ENCODE peak calls at places on chromosome 6, in six cellular contexts. One of them, this sample, is unnamed.
A peak's percentile ranks its signal among the peaks of the same experiment; 100 is the strongest.

GRCh38 chr6:38498085-38498484 is 141.6 kb downstream of the BTBD9 start:
- DNase-seq in amniotic epithelial cell: peak; percentile 44
- DNase-seq in stimulated activated naive CD8-positive, alpha-beta T cell treated with anti-CD3 and anti-CD28 coated beads, Interleukin-15, amount 100 ng/mL, for 72 hours: no peak
- DNase-seq in right lobe of liver: no peak
- DNase-seq in nephron progenitor cell: no peak
- DNase-seq in GM13977: no peak
- DNase-seq in this sample: no peak

GRCh38 chr6:117906905-117907599 is at the start of gene SLC35F1:
- DNase-seq in amniotic epithelial cell: peak; percentile 13
- DNase-seq in stimulated activated naive CD8-positive, alpha-beta T cell treated with anti-CD3 and anti-CD28 coated beads, Interleukin-15, amount 100 ng/mL, for 72 hours: peak; percentile 40
- DNase-seq in right lobe of liver: peak; percentile 38
- DNase-seq in nephron progenitor cell: peak; percentile 85
- DNase-seq in GM13977: peak; percentile 71
- DNase-seq in this sample: peak; percentile 35

GRCh38 chr6:69610073-69610472 is 186.7 kb downstream of the LMBRD1 start:
- DNase-seq in amniotic epithelial cell: no peak
- DNase-seq in stimulated activated naive CD8-positive, alpha-beta T cell treated with anti-CD3 and anti-CD28 coated beads, Interleukin-15, amount 100 ng/mL, for 72 hours: no peak
- DNase-seq in right lobe of liver: no peak
- DNase-seq in nephron progenitor cell: no peak
- DNase-seq in GM13977: no peak
- DNase-seq in this sample: no peak

GRCh38 chr6:4809999-4810918 is 34.1 kb downstream of the CDYL start:
- DNase-seq in amniotic epithelial cell: peak; percentile 51
- DNase-seq in stimulated activated naive CD8-positive, alpha-beta T cell treated with anti-CD3 and anti-CD28 coated beads, Interleukin-15, amount 100 ng/mL, for 72 hours: no peak
- DNase-seq in right lobe of liver: no peak
- DNase-seq in nephron progenitor cell: no peak
- DNase-seq in GM13977: no peak
- DNase-seq in this sample: peak; percentile 59

GRCh38 chr6:7769702-7770101 is 43.8 kb downstream of the BMP6 start:
- DNase-seq in amniotic epithelial cell: peak; percentile 52
- DNase-seq in stimulated activated naive CD8-positive, alpha-beta T cell treated with anti-CD3 and anti-CD28 coated beads, Interleukin-15, amount 100 ng/mL, for 72 hours: no peak
- DNase-seq in right lobe of liver: no peak
- DNase-seq in nephron progenitor cell: no peak
- DNase-seq in GM13977: no peak
- DNase-seq in this sample: peak; percentile 41

GRCh38 chr6:57205550-57206328 is 16.4 kb downstream of the RAB23 start:
- DNase-seq in amniotic epithelial cell: peak; percentile 42
- DNase-seq in stimulated activated naive CD8-positive, alpha-beta T cell treated with anti-CD3 and anti-CD28 coated beads, Interleukin-15, amount 100 ng/mL, for 72 hours: no peak
- DNase-seq in right lobe of liver: no peak
- DNase-seq in nephron progenitor cell: no peak
- DNase-seq in GM13977: no peak
- DNase-seq in this sample: peak; percentile 50

GRCh38 chr6:159169193-159169555 is at the start of gene FNDC1:
- DNase-seq in amniotic epithelial cell: no peak
- DNase-seq in stimulated activated naive CD8-positive, alpha-beta T cell treated with anti-CD3 and anti-CD28 coated beads, Interleukin-15, amount 100 ng/mL, for 72 hours: peak; percentile 77
- DNase-seq in right lobe of liver: peak; percentile 47
- DNase-seq in nephron progenitor cell: peak; percentile 87
- DNase-seq in GM13977: peak; percentile 92
- DNase-seq in this sample: peak; percentile 6

GRCh38 chr6:124755321-124755720 is 206.9 kb upstream of the RNF217 start:
- DNase-seq in amniotic epithelial cell: no peak
- DNase-seq in stimulated activated naive CD8-positive, alpha-beta T cell treated with anti-CD3 and anti-CD28 coated beads, Interleukin-15, amount 100 ng/mL, for 72 hours: no peak
- DNase-seq in right lobe of liver: no peak
- DNase-seq in nephron progenitor cell: no peak
- DNase-seq in GM13977: no peak
- DNase-seq in this sample: no peak

GRCh38 chr6:148790404-148790803 is 43.6 kb downstream of the UST start:
- DNase-seq in amniotic epithelial cell: no peak
- DNase-seq in stimulated activated naive CD8-positive, alpha-beta T cell treated with anti-CD3 and anti-CD28 coated beads, Interleukin-15, amount 100 ng/mL, for 72 hours: no peak
- DNase-seq in right lobe of liver: no peak
- DNase-seq in nephron progenitor cell: no peak
- DNase-seq in GM13977: no peak
- DNase-seq in this sample: no peak

GRCh38 chr6:105641507-105641906 is 238.6 kb upstream of the PREP start:
- DNase-seq in amniotic epithelial cell: no peak
- DNase-seq in stimulated activated naive CD8-positive, alpha-beta T cell treated with anti-CD3 and anti-CD28 coated beads, Interleukin-15, amount 100 ng/mL, for 72 hours: no peak
- DNase-seq in right lobe of liver: no peak
- DNase-seq in nephron progenitor cell: no peak
- DNase-seq in GM13977: no peak
- DNase-seq in this sample: no peak

GRCh38 chr6:38114976-38115632 is 295.6 kb downstream of the ZFAND3 start:
- DNase-seq in amniotic epithelial cell: no peak
- DNase-seq in stimulated activated naive CD8-positive, alpha-beta T cell treated with anti-CD3 and anti-CD28 coated beads, Interleukin-15, amount 100 ng/mL, for 72 hours: no peak
- DNase-seq in right lobe of liver: no peak
- DNase-seq in nephron progenitor cell: no peak
- DNase-seq in GM13977: no peak
- DNase-seq in this sample: no peak

GRCh38 chr6:57432919-57433684 is 115.7 kb downstream of the PRIM2 start:
- DNase-seq in amniotic epithelial cell: no peak
- DNase-seq in stimulated activated naive CD8-positive, alpha-beta T cell treated with anti-CD3 and anti-CD28 coated beads, Interleukin-15, amount 100 ng/mL, for 72 hours: no peak
- DNase-seq in right lobe of liver: no peak
- DNase-seq in nephron progenitor cell: no peak
- DNase-seq in GM13977: no peak
- DNase-seq in this sample: peak; percentile 36

GRCh38 chr6:170129691-170130171 is 161.1 kb downstream of the DLL1 start:
- DNase-seq in amniotic epithelial cell: no peak
- DNase-seq in stimulated activated naive CD8-positive, alpha-beta T cell treated with anti-CD3 and anti-CD28 coated beads, Interleukin-15, amount 100 ng/mL, for 72 hours: no peak
- DNase-seq in right lobe of liver: peak; percentile 82
- DNase-seq in nephron progenitor cell: no peak
- DNase-seq in GM13977: no peak
- DNase-seq in this sample: no peak

GRCh38 chr6:170137176-170137891 is 153.5 kb downstream of the DLL1 start:
- DNase-seq in amniotic epithelial cell: no peak
- DNase-seq in stimulated activated naive CD8-positive, alpha-beta T cell treated with anti-CD3 and anti-CD28 coated beads, Interleukin-15, amount 100 ng/mL, for 72 hours: no peak
- DNase-seq in right lobe of liver: peak; percentile 44
- DNase-seq in nephron progenitor cell: no peak
- DNase-seq in GM13977: no peak
- DNase-seq in this sample: no peak

GRCh38 chr6:32087574-32088486 is 21.3 kb downstream of the TNXB start:
- DNase-seq in amniotic epithelial cell: peak; percentile 68
- DNase-seq in stimulated activated naive CD8-positive, alpha-beta T cell treated with anti-CD3 and anti-CD28 coated beads, Interleukin-15, amount 100 ng/mL, for 72 hours: peak; percentile 73
- DNase-seq in right lobe of liver: peak; percentile 87
- DNase-seq in nephron progenitor cell: peak; percentile 84
- DNase-seq in GM13977: peak; percentile 85
- DNase-seq in this sample: peak; percentile 84

GRCh38 chr6:39440039-39440426 is 117.5 kb upstream of the KCNK16 start:
- DNase-seq in amniotic epithelial cell: no peak
- DNase-seq in stimulated activated naive CD8-positive, alpha-beta T cell treated with anti-CD3 and anti-CD28 coated beads, Interleukin-15, amount 100 ng/mL, for 72 hours: no peak
- DNase-seq in right lobe of liver: no peak
- DNase-seq in nephron progenitor cell: no peak
- DNase-seq in GM13977: no peak
- DNase-seq in this sample: no peak

GRCh38 chr6:2988426-2989331 is 11.0 kb upstream of the NQO2 start:
- DNase-seq in amniotic epithelial cell: peak; percentile 81
- DNase-seq in stimulated activated naive CD8-positive, alpha-beta T cell treated with anti-CD3 and anti-CD28 coated beads, Interleukin-15, amount 100 ng/mL, for 72 hours: peak; percentile 91
- DNase-seq in right lobe of liver: peak; percentile 93
- DNase-seq in nephron progenitor cell: peak; percentile 93
- DNase-seq in GM13977: peak; percentile 74
- DNase-seq in this sample: peak; percentile 98

GRCh38 chr6:156379392-156379910 is 397.7 kb upstream of the ARID1B start:
- DNase-seq in amniotic epithelial cell: no peak
- DNase-seq in stimulated activated naive CD8-positive, alpha-beta T cell treated with anti-CD3 and anti-CD28 coated beads, Interleukin-15, amount 100 ng/mL, for 72 hours: no peak
- DNase-seq in right lobe of liver: no peak
- DNase-seq in nephron progenitor cell: no peak
- DNase-seq in GM13977: no peak
- DNase-seq in this sample: no peak

GRCh38 chr6:92779758-92780157 is 639.6 kb downstream of the EPHA7 start:
- DNase-seq in amniotic epithelial cell: peak; percentile 85
- DNase-seq in stimulated activated naive CD8-positive, alpha-beta T cell treated with anti-CD3 and anti-CD28 coated beads, Interleukin-15, amount 100 ng/mL, for 72 hours: no peak
- DNase-seq in right lobe of liver: no peak
- DNase-seq in nephron progenitor cell: no peak
- DNase-seq in GM13977: no peak
- DNase-seq in this sample: peak; percentile 81

GRCh38 chr6:158978752-158979151 is 21.2 kb downstream of the RSPH3 start:
- DNase-seq in amniotic epithelial cell: peak; percentile 16
- DNase-seq in stimulated activated naive CD8-positive, alpha-beta T cell treated with anti-CD3 and anti-CD28 coated beads, Interleukin-15, amount 100 ng/mL, for 72 hours: no peak
- DNase-seq in right lobe of liver: no peak
- DNase-seq in nephron progenitor cell: no peak
- DNase-seq in GM13977: no peak
- DNase-seq in this sample: no peak

GRCh38 chr6:5293692-5294091 is 32.4 kb downstream of the FARS2 start:
- DNase-seq in amniotic epithelial cell: no peak
- DNase-seq in stimulated activated naive CD8-positive, alpha-beta T cell treated with anti-CD3 and anti-CD28 coated beads, Interleukin-15, amount 100 ng/mL, for 72 hours: no peak
- DNase-seq in right lobe of liver: no peak
- DNase-seq in nephron progenitor cell: no peak
- DNase-seq in GM13977: no peak
- DNase-seq in this sample: no peak

GRCh38 chr6:73382462-73383113 is 12.0 kb upstream of the DDX43 start:
- DNase-seq in amniotic epithelial cell: no peak
- DNase-seq in stimulated activated naive CD8-positive, alpha-beta T cell treated with anti-CD3 and anti-CD28 coated beads, Interleukin-15, amount 100 ng/mL, for 72 hours: no peak
- DNase-seq in right lobe of liver: no peak
- DNase-seq in nephron progenitor cell: no peak
- DNase-seq in GM13977: no peak
- DNase-seq in this sample: peak; percentile 41

GRCh38 chr6:113103618-113104390 is 753.3 kb upstream of the MARCKS start:
- DNase-seq in amniotic epithelial cell: peak; percentile 92
- DNase-seq in stimulated activated naive CD8-positive, alpha-beta T cell treated with anti-CD3 and anti-CD28 coated beads, Interleukin-15, amount 100 ng/mL, for 72 hours: no peak
- DNase-seq in right lobe of liver: no peak
- DNase-seq in nephron progenitor cell: no peak
- DNase-seq in GM13977: no peak
- DNase-seq in this sample: peak; percentile 78

GRCh38 chr6:1872649-1873131 is 263.0 kb downstream of the FOXC1 start:
- DNase-seq in amniotic epithelial cell: peak; percentile 20
- DNase-seq in stimulated activated naive CD8-positive, alpha-beta T cell treated with anti-CD3 and anti-CD28 coated beads, Interleukin-15, amount 100 ng/mL, for 72 hours: no peak
- DNase-seq in right lobe of liver: no peak
- DNase-seq in nephron progenitor cell: peak; percentile 68
- DNase-seq in GM13977: no peak
- DNase-seq in this sample: peak; percentile 82

This sample was measured in mesenchymal stem cell.